ENCODE peak calls at places on chromosomes 16 and 17, in five cellular contexts. A, M, I, W and Z are unnamed samples.

GRCh38 chr16:89337965-89338364 is 120.5 kb downstream of the ZNF778 start:
- DNase-seq in A (no peak), M (no peak), I (no peak), W (no peak), Z (no peak)

GRCh38 chr16:64051826-64052225 is 1070.0 kb downstream of the CDH11 start:
- DNase-seq in A (no peak), M (no peak), I (no peak), W (no peak), Z (peak; percentile 31)

GRCh38 chr17:61474235-61474927 is 22.2 kb downstream of the TBX4 start:
- DNase-seq in A (no peak), M (no peak), I (peak; percentile 18), W (no peak), Z (no peak)

GRCh38 chr16:28986492-28986891 is 1.6 kb downstream of the LAT start:
- DNase-seq in A (no peak), M (no peak), I (no peak), W (no peak), Z (no peak)

GRCh38 chr17:68087851-68088250 is 52.3 kb downstream of the KPNA2 start:
- DNase-seq in A (no peak), M (no peak), I (no peak), W (no peak), Z (no peak)

GRCh38 chr17:21090889-21091618 is 35.7 kb upstream of the DHRS7B start:
- DNase-seq in A (no peak), M (no peak), I (no peak), W (no peak), Z (no peak)

GRCh38 chr16:31298340-31298739 is 38.6 kb downstream of the ITGAM start:
- DNase-seq in A (no peak), M (no peak), I (no peak), W (no peak), Z (no peak)

GRCh38 chr17:69344939-69345338 is 18.0 kb upstream of the ABCA5 start:
- DNase-seq in A (no peak), M (no peak), I (no peak), W (peak; percentile 7), Z (no peak)

GRCh38 chr17:73829676-73830280 is 185.5 kb upstream of the SDK2 start:
- DNase-seq in A (no peak), M (no peak), I (no peak), W (no peak), Z (no peak)

GRCh38 chr16:50781043-50781442 is 39.2 kb downstream of the CYLD start:
- DNase-seq in A (no peak), M (no peak), I (peak; percentile 66), W (no peak), Z (no peak)
- TF ChIP-seq CTCF in A (no peak), M (no peak), I (peak; percentile 73), W (no peak), Z (peak; percentile 43)

GRCh38 chr17:28749516-28750177 is 5.8 kb downstream of the TRAF4 start:
- DNase-seq in A (no peak), M (no peak), I (peak; percentile 60), W (no peak), Z (no peak)
- H3K27ac ChIP-seq in A (no peak overlapping the region), M (no peak overlapping the region), I (no peak overlapping the region), W (peak overlapping the region; percentile 45), Z (peak overlapping the region; percentile 38)

GRCh38 chr17:51191895-51192294 is 25.7 kb downstream of the NME2 start:
- DNase-seq in A (no peak), M (no peak), I (no peak), W (no peak), Z (no peak)
- H3K4me1 ChIP-seq in A (no peaks in the 10 kb centered on the region), M (no peaks in the 10 kb centered on the region), I (no peaks in the 10 kb centered on the region), W (no peaks in the 10 kb centered on the region), Z (no peaks in the 10 kb centered on the region)

DNA sequence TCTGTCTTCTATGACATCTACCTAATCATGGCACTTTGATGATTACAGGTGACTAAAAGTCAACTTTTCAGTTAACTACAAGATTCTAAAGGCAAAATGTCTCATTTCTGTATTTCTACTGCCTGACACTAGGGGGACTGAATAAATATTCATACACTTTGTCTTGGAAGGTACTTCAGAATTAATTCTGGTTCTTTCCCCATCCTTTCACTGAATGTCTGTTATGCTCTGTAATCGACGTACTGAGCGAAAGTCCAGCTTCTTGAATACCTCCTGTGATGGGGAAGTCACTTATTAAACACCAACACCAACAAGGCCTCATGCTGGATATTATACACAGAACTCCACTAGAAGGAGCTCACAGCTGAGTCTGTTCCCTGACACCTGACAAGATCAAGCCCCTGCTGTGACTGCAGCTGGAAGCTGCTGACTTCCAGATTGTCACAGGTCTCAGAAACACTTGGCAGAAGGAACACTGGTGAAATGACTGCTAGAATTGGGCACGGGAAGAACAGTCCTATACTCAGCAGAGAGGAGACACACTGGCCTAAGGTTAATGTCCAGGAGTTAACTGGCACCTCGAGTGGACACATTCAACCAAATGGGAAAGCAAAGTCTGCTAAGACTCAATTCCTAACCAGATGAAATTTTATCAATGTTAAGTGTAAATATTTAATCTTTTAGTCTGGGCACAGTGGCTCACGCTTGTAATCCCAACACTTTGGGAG is 31.9 kb downstream of the CMC2 start:
- DNase-seq in A (no peak), M (no peak), I (peak; percentile 38), W (no peak), Z (peak; percentile 24)
- TF ChIP-seq CTCF in A (no peak), M (peak; percentile 13), I (peak; percentile 69), W (peak; percentile 61), Z (peak; percentile 79)

DNA sequence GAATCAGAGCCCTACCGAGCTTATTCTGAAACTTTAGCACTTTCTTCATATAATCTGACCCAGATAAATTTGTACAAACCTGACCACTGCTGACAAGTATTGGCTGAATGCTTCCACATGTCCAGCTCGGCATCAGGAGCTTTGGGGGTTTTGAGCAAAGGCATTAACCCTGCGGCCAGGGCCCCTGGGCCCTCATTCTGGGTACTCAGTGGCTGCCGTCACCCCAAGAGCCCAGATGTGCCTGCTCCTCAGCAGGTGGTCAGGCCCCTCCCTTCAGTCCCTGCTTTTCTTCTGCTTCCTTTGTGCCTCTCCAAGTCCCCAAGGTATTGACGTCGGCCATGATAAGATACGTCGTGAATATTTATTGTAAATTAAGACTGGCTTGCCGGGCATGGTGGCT is 47.3 kb upstream of the CHMP6 start:
- DNase-seq in A (no peak), M (no peak), I (no peak), W (no peak), Z (no peak)
- H3K27ac ChIP-seq in A (no peak overlapping the region), M (no peak overlapping the region), I (no peak overlapping the region), W (no peak overlapping the region), Z (no peak overlapping the region)

GRCh38 chr17:7214300-7215135 is 5.1 kb downstream of the DLG4 start:
- DNase-seq in A (peak; percentile 99), M (peak; percentile 99), I (peak; percentile 100), W (peak; percentile 100), Z (peak; percentile 99)

GRCh38 chr17:7213895-7214299 is 5.7 kb downstream of the DLG4 start:
- DNase-seq in A (peak; percentile 52), M (peak; percentile 78), I (peak; percentile 99), W (no peak), Z (peak; percentile 86)

GRCh38 chr17:7215652-7216139 is 3.9 kb downstream of the DLG4 start:
- DNase-seq in A (no peak), M (no peak), I (peak; percentile 73), W (no peak), Z (peak; percentile 25)

GRCh38 chr17:7216242-7217112 is 3.2 kb downstream of the DLG4 start:
- DNase-seq in A (no peak), M (no peak), I (no peak), W (no peak), Z (peak; percentile 22)

DNA sequence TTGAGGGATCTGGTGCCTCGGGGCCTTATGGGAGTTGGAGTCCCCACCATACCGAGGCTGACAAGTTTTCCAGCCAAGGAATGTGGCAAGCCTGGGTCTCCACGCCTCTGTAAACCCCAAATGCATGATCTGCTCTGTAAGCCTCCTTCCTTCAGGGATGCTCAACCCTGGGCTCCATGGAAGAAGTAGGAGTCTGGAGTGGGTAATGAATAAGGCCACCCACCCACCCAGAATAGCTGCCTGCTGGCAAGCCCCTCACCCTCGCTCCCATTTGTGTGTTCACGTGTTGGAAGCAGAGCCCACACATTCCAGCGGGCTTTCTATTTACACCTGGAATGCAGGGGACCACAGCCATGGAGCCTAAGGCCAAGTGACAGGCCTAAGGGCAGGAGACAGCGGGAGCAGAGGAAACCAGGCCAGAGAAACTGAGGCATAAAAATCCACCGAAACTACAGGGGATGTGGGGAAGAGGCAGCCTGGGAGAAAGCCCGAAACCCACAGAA is 4.4 kb downstream of the DLG4 start:
- DNase-seq in A (no peak), M (no peak), I (no peak), W (no peak), Z (no peak)
- H3K4me1 ChIP-seq in A (peaks cover 75% of the 10 kb centered on the region), M (peaks cover 58% of the 10 kb centered on the region), I (peaks cover 3% of the 10 kb centered on the region), W (peaks cover 21% of the 10 kb centered on the region), Z (peaks cover 54% of the 10 kb centered on the region)

DNA sequence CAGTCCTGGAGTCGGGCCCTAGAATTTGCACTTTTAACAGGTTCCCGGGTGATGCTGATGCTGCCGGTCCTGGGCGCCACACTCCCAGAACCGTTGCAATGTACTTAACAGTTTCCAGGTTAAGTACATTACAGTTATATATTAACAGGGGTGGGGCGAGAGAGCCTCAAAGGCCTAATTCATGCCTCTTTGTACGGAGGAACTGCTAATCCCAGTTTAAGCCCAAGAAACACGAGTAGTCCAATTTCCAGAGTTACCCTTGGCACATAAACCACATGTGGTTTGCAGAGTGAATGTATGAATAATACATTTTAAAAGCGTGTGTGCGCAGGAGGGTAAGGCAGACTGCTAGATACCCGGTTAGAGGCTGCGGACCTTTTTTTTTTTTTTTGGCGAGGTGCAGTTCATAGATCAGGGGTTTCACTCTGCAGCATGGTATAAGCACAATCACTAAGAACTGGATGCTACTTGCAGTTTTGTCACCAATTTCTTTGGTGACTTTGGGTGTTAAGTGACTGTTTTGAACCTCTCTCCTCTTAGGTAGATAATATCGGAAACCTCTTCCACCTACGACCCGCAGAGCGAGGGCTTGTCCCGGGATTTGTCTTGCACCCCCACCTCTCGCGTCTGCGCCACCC is 714 bp downstream of the COX11 start:
- DNase-seq in A (no peak), M (no peak), I (no peak), W (peak; percentile 5), Z (peak; percentile 29)
- TF ChIP-seq CTCF in A (no peak), M (no peak), I (no peak), W (no peak), Z (peak; percentile 76)